ENCODE peak calls at places on chromosome 7, in ten cellular contexts. A is psoas muscle, C is body of pancreas, L is mammary epithelial cell, Q is H7, T is kidney epithelial cell, Y is HFF-Myc, O is ascending aorta, P is left ventricle myocardium inferior, X is skeletal muscle cell. F is an unnamed sample.

GRCh38 chr7:51009716-51010496 is 227.2 kb upstream of the GRB10 start:
- DNase-seq in A (no peak), C (peak), L (peak), Q (peak), T (peak), Y (peak), O (no peak), P (no peak), X (no peak), F (no peak)

GRCh38 chr7:128739990-128740682 is 977 bp downstream of the CALU start:
- DNase-seq in A (no peak), C (no peak), L (no peak), Q (no peak), T (no peak), Y (no peak), O (no peak), P (no peak), X (no peak), F (no peak)

GRCh38 chr7:42170724-42171123 is 66.3 kb downstream of the GLI3 start:
- DNase-seq in A (no peak), C (no peak), L (peak), Q (no peak), T (peak), Y (no peak), O (no peak), P (no peak), X (no peak), F (no peak)

GRCh38 chr7:127905491-127906330 is 125.5 kb downstream of the LRRC4 start:
- DNase-seq in A (no peak), C (no peak), L (peak), Q (no peak), T (no peak), Y (no peak), O (no peak), P (no peak), X (no peak), F (no peak)

GRCh38 chr7:72025381-72025960 is 386.7 kb downstream of the CALN1 start:
- DNase-seq in A (no peak), C (no peak), L (no peak), Q (no peak), T (no peak), Y (no peak), O (no peak), P (no peak), X (no peak), F (no peak)

GRCh38 chr7:73376671-73377412 is 48.9 kb downstream of the FKBP6 start:
- DNase-seq in A (no peak), C (no peak), L (no peak), Q (no peak), T (no peak), Y (no peak), O (no peak), P (no peak), X (no peak), F (no peak)

GRCh38 chr7:133310232-133310852 is 57.5 kb downstream of the EXOC4 start:
- DNase-seq in A (no peak), C (peak), L (no peak), Q (no peak), T (no peak), Y (no peak), O (no peak), P (no peak), X (peak), F (no peak)

GRCh38 chr7:51965454-51965853 is 648.8 kb upstream of the COBL start:
- DNase-seq in A (no peak), C (no peak), L (no peak), Q (no peak), T (no peak), Y (no peak), O (no peak), P (no peak), X (no peak), F (no peak)

GRCh38 chr7:157709531-157710251 is 372.9 kb downstream of the DNAJB6 start:
- DNase-seq in A (no peak), C (no peak), L (no peak), Q (no peak), T (no peak), Y (no peak), O (peak), P (no peak), X (no peak), F (no peak)

GRCh38 chr7:32023353-32023752 is 46.9 kb downstream of the PDE1C start:
- DNase-seq in A (no peak), C (no peak), L (no peak), Q (no peak), T (no peak), Y (no peak), O (no peak), P (no peak), X (no peak), F (no peak)

GRCh38 chr7:41834805-41835694 is 132.2 kb upstream of the INHBA start:
- DNase-seq in A (no peak), C (no peak), L (no peak), Q (no peak), T (no peak), Y (no peak), O (no peak), P (no peak), X (peak), F (no peak)

GRCh38 chr7:128783143-128783799 is 7.7 kb upstream of the OPN1SW start:
- DNase-seq in A (peak), C (peak), L (peak), Q (peak), T (no peak), Y (peak), O (peak), P (peak), X (peak), F (peak)

GRCh38 chr7:114879554-114879953 is 42.3 kb upstream of the MDFIC start:
- DNase-seq in A (no peak), C (no peak), L (no peak), Q (no peak), T (no peak), Y (peak), O (no peak), P (no peak), X (no peak), F (no peak)

GRCh38 chr7:136333636-136334035 is 356.5 kb upstream of the MTPN start:
- DNase-seq in A (no peak), C (no peak), L (no peak), Q (no peak), T (no peak), Y (no peak), O (no peak), P (no peak), X (no peak), F (no peak)

GRCh38 chr7:16657656-16658279 is 11.8 kb downstream of the BZW2 start:
- DNase-seq in A (peak), C (peak), L (peak), Q (peak), T (no peak), Y (peak), O (no peak), P (peak), X (peak), F (peak)

GRCh38 chr7:140225562-140226249 is 48.9 kb upstream of the KDM7A start:
- DNase-seq in A (no peak), C (no peak), L (no peak), Q (no peak), T (no peak), Y (no peak), O (no peak), P (no peak), X (no peak), F (no peak)

GRCh38 chr7:47953822-47954221 is 5.6 kb upstream of the PKD1L1 start:
- DNase-seq in A (no peak), C (no peak), L (no peak), Q (no peak), T (no peak), Y (no peak), O (peak), P (no peak), X (no peak), F (no peak)

GRCh38 chr7:25262586-25262985 is 34.3 kb upstream of the NPVF start:
- DNase-seq in A (no peak), C (no peak), L (peak), Q (no peak), T (no peak), Y (peak), O (no peak), P (no peak), X (no peak), F (no peak)

GRCh38 chr7:9189683-9190082 is 756.3 kb downstream of the NXPH1 start:
- DNase-seq in A (no peak), C (no peak), L (no peak), Q (no peak), T (no peak), Y (no peak), O (no peak), P (no peak), X (no peak), F (no peak)

GRCh38 chr7:28329616-28330373 is 82.5 kb upstream of the CREB5 start:
- DNase-seq in A (no peak), C (no peak), L (no peak), Q (no peak), T (no peak), Y (peak), O (no peak), P (no peak), X (no peak), F (no peak)

GRCh38 chr7:13903997-13904396 is 85.5 kb downstream of the ETV1 start:
- DNase-seq in A (no peak), C (no peak), L (no peak), Q (no peak), T (peak), Y (no peak), O (no peak), P (no peak), X (peak), F (no peak)

GRCh38 chr7:156465186-156465585 is 175.4 kb upstream of the RNF32 start:
- DNase-seq in A (no peak), C (no peak), L (no peak), Q (no peak), T (no peak), Y (no peak), O (no peak), P (no peak), X (no peak), F (no peak)
- H3K4me3 ChIP-seq in A (no peak), C (no peak), L (no peak), Q (no peak), T (no peak), Y (no peak), O (no peak), P (no peak), X (no peak), F (no peak)

GRCh38 chr7:120950539-120951308 is at the start of gene ING3:
- DNase-seq in A (peak), C (peak), L (peak), Q (peak), T (peak), Y (peak), O (peak), P (peak), X (peak), F (peak)

GRCh38 chr7:120951826-120952225 is 1.2 kb downstream of the ING3 start:
- DNase-seq in A (no peak), C (no peak), L (no peak), Q (no peak), T (no peak), Y (no peak), O (no peak), P (no peak), X (no peak), F (no peak)

GRCh38 chr7:120951309-120951706 is 731 bp downstream of the ING3 start:
- DNase-seq in A (no peak), C (no peak), L (no peak), Q (no peak), T (no peak), Y (no peak), O (no peak), P (no peak), X (no peak), F (no peak)

GRCh38 chr7:120949393-120949799 is 1.2 kb upstream of the ING3 start:
- DNase-seq in A (no peak), C (no peak), L (no peak), Q (no peak), T (no peak), Y (no peak), O (no peak), P (no peak), X (no peak), F (no peak)

GRCh38 chr7:120950026-120950538 is 495 bp upstream of the ING3 start:
- DNase-seq in A (no peak), C (no peak), L (no peak), Q (no peak), T (no peak), Y (no peak), O (no peak), P (no peak), X (no peak), F (no peak)
- H3K4me3 ChIP-seq in A (peak), C (peak), L (peak), Q (peak), T (peak), Y (peak), O (peak), P (peak), X (peak), F (peak)

GRCh38 chr7:134865001-134865845 is 85.8 kb downstream of the CALD1 start:
- DNase-seq in A (no peak), C (no peak), L (no peak), Q (peak), T (no peak), Y (peak), O (no peak), P (no peak), X (peak), F (no peak)
- H3K4me3 ChIP-seq in A (peak), C (no peak), L (no peak), Q (no peak), T (no peak), Y (peak), O (peak), P (peak), X (peak), F (no peak)

DNA sequence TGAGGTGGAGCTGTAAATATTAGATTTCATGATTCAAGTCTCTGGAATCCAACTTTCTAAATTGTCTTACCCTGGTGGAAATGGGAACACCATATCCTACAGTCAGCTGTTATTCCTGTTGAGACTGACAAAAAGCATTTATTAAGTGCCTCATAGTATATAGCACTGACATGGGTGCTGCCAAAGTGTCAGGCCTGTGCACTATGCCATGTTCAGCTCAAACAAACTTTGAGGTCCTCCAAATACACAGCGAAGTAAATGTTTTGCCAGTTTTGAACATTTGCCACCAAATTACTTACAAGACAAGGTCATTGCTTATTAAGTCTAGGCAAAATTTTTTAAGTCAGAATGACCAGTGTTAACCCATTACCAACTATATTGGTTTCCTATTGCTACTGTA is 162.9 kb upstream of the SLC25A13 start:
- DNase-seq in A (no peak), C (no peak), L (no peak), Q (no peak), T (no peak), Y (no peak), O (no peak), P (no peak), X (no peak), F (no peak)
- H3K4me3 ChIP-seq in A (no peak), C (no peak), L (no peak), Q (no peak), T (no peak), Y (no peak), O (no peak), P (no peak), X (no peak), F (no peak)

GRCh38 chr7:43677864-43678263 is 51.5 kb downstream of the COA1 start:
- DNase-seq in A (no peak), C (no peak), L (no peak), Q (no peak), T (no peak), Y (no peak), O (no peak), P (no peak), X (no peak), F (no peak)
- H3K4me3 ChIP-seq in A (no peak), C (no peak), L (no peak), Q (no peak), T (no peak), Y (no peak), O (no peak), P (no peak), X (no peak), F (no peak)